ENCODE peak calls at places on chromosome 22, in six cellular contexts. I is colonic mucosa; B is PC-3; X is effector memory CD4-positive, alpha-beta T cell; S is breast epithelium; R is body of pancreas. U is an unnamed sample. For H3K36me3, the result is how much of the 10 kb centered on the place peaks cover.

GRCh38 chr22:36198482-36198881 is 3.1 kb downstream of the APOL4 start:
- DNase-seq in I (no peak), B (no peak), X (no peak), S (no peak), R (no peak), U (no peak)

GRCh38 chr22:44023404-44024287 is 456 bp upstream of the PARVB start:
- DNase-seq in I (peak), B (peak), X (no peak), S (no peak), R (peak), U (peak)

GRCh38 chr22:30514252-30514651 is 8.8 kb upstream of the SEC14L4 start:
- DNase-seq in I (no peak), B (no peak), X (no peak), S (no peak), R (no peak), U (no peak)

GRCh38 chr22:27650572-27650971 is 151.0 kb downstream of the MN1 start:
- DNase-seq in I (no peak), B (no peak), X (no peak), S (no peak), R (no peak), U (no peak)

GRCh38 chr22:30270841-30271240 is 4.2 kb upstream of the OSM start:
- DNase-seq in I (peak), B (no peak), X (no peak), S (no peak), R (no peak), U (no peak)

GRCh38 chr22:35489225-35489624 is 51.4 kb upstream of the RASD2 start:
- DNase-seq in I (no peak), B (peak), X (no peak), S (no peak), R (no peak), U (no peak)

GRCh38 chr22:41447435-41448188 is 1.0 kb upstream of the TOB2 start:
- DNase-seq in I (peak), B (peak), X (peak), S (peak), R (peak), U (peak)

GRCh38 chr22:20859615-20860014 is 808 bp downstream of the SNAP29 start:
- DNase-seq in I (no peak), B (no peak), X (no peak), S (no peak), R (no peak), U (no peak)

GRCh38 chr22:45101828-45102227 is 61.9 kb upstream of the NUP50 start:
- DNase-seq in I (peak), B (peak), X (no peak), S (no peak), R (no peak), U (peak)

GRCh38 chr22:25051983-25052710 is 99.6 kb downstream of the KIAA1671 start:
- DNase-seq in I (peak), B (no peak), X (no peak), S (no peak), R (peak), U (no peak)

GRCh38 chr22:29388759-29389090 is 355 bp upstream of the AP1B1 start:
- DNase-seq in I (no peak), B (no peak), X (no peak), S (no peak), R (no peak), U (no peak)

GRCh38 chr22:38455530-38456271 is 702 bp upstream of the KCNJ4 start:
- DNase-seq in I (no peak), B (no peak), X (no peak), S (no peak), R (peak), U (no peak)
- H3K4me3 ChIP-seq in I (no peak), B (no peak), X (peak), S (peak), R (no peak), U (no peak)

GRCh38 chr22:31628969-31629723 is 32.9 kb downstream of the PISD start:
- DNase-seq in I (no peak), B (no peak), X (no peak), S (no peak), R (no peak), U (no peak)
- H3K36me3 ChIP-seq in I (under half), B (under half), X (under half), S (under half), R (under half), U (under half)

GRCh38 chr22:46103664-46104063 is 46.7 kb upstream of the PPARA start:
- DNase-seq in I (no peak), B (no peak), X (no peak), S (no peak), R (no peak), U (no peak)
- H3K4me3 ChIP-seq in I (no peak), B (no peak), X (no peak), S (peak), R (no peak), U (no peak)

GRCh38 chr22:38294193-38294592 is 21.4 kb upstream of the TMEM184B start:
- DNase-seq in I (no peak), B (no peak), X (no peak), S (no peak), R (no peak), U (no peak)

GRCh38 chr22:38298312-38299000 is 18.8 kb downstream of the CSNK1E start:
- DNase-seq in I (no peak), B (peak), X (no peak), S (no peak), R (no peak), U (no peak)

GRCh38 chr22:38295339-38295738 is 21.9 kb downstream of the CSNK1E start:
- DNase-seq in I (no peak), B (no peak), X (no peak), S (no peak), R (no peak), U (no peak)

GRCh38 chr22:38296372-38296771 is 20.9 kb downstream of the CSNK1E start:
- DNase-seq in I (no peak), B (no peak), X (no peak), S (no peak), R (no peak), U (no peak)

GRCh38 chr22:38295863-38296262 is 21.4 kb downstream of the CSNK1E start:
- DNase-seq in I (no peak), B (no peak), X (no peak), S (no peak), R (no peak), U (no peak)
- H3K36me3 ChIP-seq in I (under half), B (half or more), X (half or more), S (under half), R (half or more), U (half or more)

GRCh38 chr22:37675930-37676571 is 615 bp downstream of the LGALS1 start:
- DNase-seq in I (peak), B (peak), X (no peak), S (no peak), R (peak), U (no peak)
- H3K4me3 ChIP-seq in I (peak), B (peak), X (peak), S (peak), R (no peak), U (peak)

GRCh38 chr22:19359554-19360299 is 68.2 kb upstream of the CLTCL1 start:
- DNase-seq in I (no peak), B (no peak), X (no peak), S (no peak), R (no peak), U (no peak)
- H3K36me3 ChIP-seq in I (under half), B (under half), X (half or more), S (under half), R (under half), U (under half)

DNA sequence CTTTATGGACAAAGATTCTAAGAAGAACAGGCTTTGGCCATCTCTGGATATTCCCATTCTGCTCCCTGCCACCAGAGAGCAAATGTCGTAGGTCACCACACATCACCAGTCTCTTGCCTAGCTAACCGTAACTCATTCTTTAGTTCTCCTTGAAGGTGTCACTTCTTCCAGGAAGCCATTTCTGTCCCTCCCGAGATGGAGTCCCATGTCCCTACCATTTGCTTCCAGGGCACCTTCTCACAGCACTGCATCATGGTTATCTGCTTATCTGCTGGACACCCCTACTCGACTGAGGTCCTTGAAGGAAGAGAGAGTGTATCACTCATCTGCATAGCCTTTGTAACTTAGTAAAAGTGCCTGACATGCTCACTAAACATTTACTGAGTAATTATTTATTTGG is 47.6 kb downstream of the FAM83F start:
- DNase-seq in I (no peak), B (no peak), X (no peak), S (peak), R (no peak), U (no peak)
- H3K4me3 ChIP-seq in I (no peak), B (no peak), X (no peak), S (no peak), R (no peak), U (no peak)

U was measured in GM06990.